ENCODE peak calls at places on chromosomes 11 and 22, in eight cellular contexts. One of them, this sample, is unnamed.

GRCh38 chr22:28813772-28814518 is 13.6 kb upstream of the XBP1 start:
- DNase-seq in GM23338: no peak
- DNase-seq in nucleus accumbens: no peak
- DNase-seq in activated effector memory CD4-positive, alpha-beta T cell treated with anti-CD3 and anti-CD28 coated beads, Interleukin-2, amount 50 U/mL, for 16 hours: peak
- DNase-seq in naive thymus-derived CD8-positive, alpha-beta T cell: no peak
- DNase-seq in GM20000: no peak
- DNase-seq in ACHN: no peak
- DNase-seq in breast epithelium: peak
- DNase-seq in this sample: no peak

GRCh38 chr11:62954478-62954877 is 30.3 kb downstream of the SLC22A6 start:
- DNase-seq in GM23338: peak
- DNase-seq in nucleus accumbens: no peak
- DNase-seq in activated effector memory CD4-positive, alpha-beta T cell treated with anti-CD3 and anti-CD28 coated beads, Interleukin-2, amount 50 U/mL, for 16 hours: no peak
- DNase-seq in naive thymus-derived CD8-positive, alpha-beta T cell: no peak
- DNase-seq in GM20000: no peak
- DNase-seq in ACHN: no peak
- DNase-seq in breast epithelium: no peak
- DNase-seq in this sample: peak

GRCh38 chr11:489610-490185 is 17.3 kb downstream of the RNH1 start:
- DNase-seq in GM23338: no peak
- DNase-seq in nucleus accumbens: no peak
- DNase-seq in activated effector memory CD4-positive, alpha-beta T cell treated with anti-CD3 and anti-CD28 coated beads, Interleukin-2, amount 50 U/mL, for 16 hours: no peak
- DNase-seq in naive thymus-derived CD8-positive, alpha-beta T cell: no peak
- DNase-seq in GM20000: peak
- DNase-seq in ACHN: no peak
- DNase-seq in breast epithelium: no peak
- DNase-seq in this sample: no peak

GRCh38 chr22:35341090-35341874 is 39.6 kb upstream of the HMOX1 start:
- DNase-seq in GM23338: no peak
- DNase-seq in nucleus accumbens: no peak
- DNase-seq in activated effector memory CD4-positive, alpha-beta T cell treated with anti-CD3 and anti-CD28 coated beads, Interleukin-2, amount 50 U/mL, for 16 hours: no peak
- DNase-seq in naive thymus-derived CD8-positive, alpha-beta T cell: no peak
- DNase-seq in GM20000: no peak
- DNase-seq in ACHN: no peak
- DNase-seq in breast epithelium: no peak
- DNase-seq in this sample: no peak

GRCh38 chr22:23789121-23789520 is 2.4 kb downstream of the SMARCB1 start:
- DNase-seq in GM23338: peak
- DNase-seq in nucleus accumbens: no peak
- DNase-seq in activated effector memory CD4-positive, alpha-beta T cell treated with anti-CD3 and anti-CD28 coated beads, Interleukin-2, amount 50 U/mL, for 16 hours: no peak
- DNase-seq in naive thymus-derived CD8-positive, alpha-beta T cell: no peak
- DNase-seq in GM20000: peak
- DNase-seq in ACHN: no peak
- DNase-seq in breast epithelium: no peak
- DNase-seq in this sample: no peak

GRCh38 chr11:12684354-12684753 is 10.1 kb downstream of the TEAD1 start:
- DNase-seq in GM23338: peak
- DNase-seq in nucleus accumbens: no peak
- DNase-seq in activated effector memory CD4-positive, alpha-beta T cell treated with anti-CD3 and anti-CD28 coated beads, Interleukin-2, amount 50 U/mL, for 16 hours: no peak
- DNase-seq in naive thymus-derived CD8-positive, alpha-beta T cell: no peak
- DNase-seq in GM20000: no peak
- DNase-seq in ACHN: no peak
- DNase-seq in breast epithelium: no peak
- DNase-seq in this sample: no peak

GRCh38 chr11:121082670-121083069 is 18.4 kb upstream of the TECTA start:
- DNase-seq in GM23338: peak
- DNase-seq in nucleus accumbens: no peak
- DNase-seq in activated effector memory CD4-positive, alpha-beta T cell treated with anti-CD3 and anti-CD28 coated beads, Interleukin-2, amount 50 U/mL, for 16 hours: no peak
- DNase-seq in naive thymus-derived CD8-positive, alpha-beta T cell: no peak
- DNase-seq in GM20000: no peak
- DNase-seq in ACHN: peak
- DNase-seq in breast epithelium: no peak
- DNase-seq in this sample: no peak

GRCh38 chr11:111586305-111586915 is 15.8 kb upstream of the SIK2 start:
- DNase-seq in GM23338: peak
- DNase-seq in nucleus accumbens: no peak
- DNase-seq in activated effector memory CD4-positive, alpha-beta T cell treated with anti-CD3 and anti-CD28 coated beads, Interleukin-2, amount 50 U/mL, for 16 hours: peak
- DNase-seq in naive thymus-derived CD8-positive, alpha-beta T cell: peak
- DNase-seq in GM20000: peak
- DNase-seq in ACHN: peak
- DNase-seq in breast epithelium: no peak
- DNase-seq in this sample: peak

GRCh38 chr11:46272816-46273427 is 4.5 kb upstream of the CREB3L1 start:
- DNase-seq in GM23338: no peak
- DNase-seq in nucleus accumbens: no peak
- DNase-seq in activated effector memory CD4-positive, alpha-beta T cell treated with anti-CD3 and anti-CD28 coated beads, Interleukin-2, amount 50 U/mL, for 16 hours: no peak
- DNase-seq in naive thymus-derived CD8-positive, alpha-beta T cell: no peak
- DNase-seq in GM20000: no peak
- DNase-seq in ACHN: peak
- DNase-seq in breast epithelium: no peak
- DNase-seq in this sample: no peak

GRCh38 chr11:5288108-5288911 is 13.4 kb downstream of the OR51B4 start:
- DNase-seq in GM23338: no peak
- DNase-seq in nucleus accumbens: no peak
- DNase-seq in activated effector memory CD4-positive, alpha-beta T cell treated with anti-CD3 and anti-CD28 coated beads, Interleukin-2, amount 50 U/mL, for 16 hours: no peak
- DNase-seq in naive thymus-derived CD8-positive, alpha-beta T cell: no peak
- DNase-seq in GM20000: no peak
- DNase-seq in ACHN: no peak
- DNase-seq in breast epithelium: no peak
- DNase-seq in this sample: no peak

GRCh38 chr11:20192151-20192550 is 31.9 kb upstream of the DBX1 start:
- DNase-seq in GM23338: no peak
- DNase-seq in nucleus accumbens: no peak
- DNase-seq in activated effector memory CD4-positive, alpha-beta T cell treated with anti-CD3 and anti-CD28 coated beads, Interleukin-2, amount 50 U/mL, for 16 hours: no peak
- DNase-seq in naive thymus-derived CD8-positive, alpha-beta T cell: no peak
- DNase-seq in GM20000: no peak
- DNase-seq in ACHN: no peak
- DNase-seq in breast epithelium: no peak
- DNase-seq in this sample: no peak

GRCh38 chr11:115147243-115147807 is 356.9 kb downstream of the CADM1 start:
- DNase-seq in GM23338: no peak
- DNase-seq in nucleus accumbens: no peak
- DNase-seq in activated effector memory CD4-positive, alpha-beta T cell treated with anti-CD3 and anti-CD28 coated beads, Interleukin-2, amount 50 U/mL, for 16 hours: no peak
- DNase-seq in naive thymus-derived CD8-positive, alpha-beta T cell: no peak
- DNase-seq in GM20000: no peak
- DNase-seq in ACHN: no peak
- DNase-seq in breast epithelium: no peak
- DNase-seq in this sample: no peak

GRCh38 chr22:35076648-35077047 is 10.7 kb downstream of the ISX start:
- DNase-seq in GM23338: no peak
- DNase-seq in nucleus accumbens: no peak
- DNase-seq in activated effector memory CD4-positive, alpha-beta T cell treated with anti-CD3 and anti-CD28 coated beads, Interleukin-2, amount 50 U/mL, for 16 hours: no peak
- DNase-seq in naive thymus-derived CD8-positive, alpha-beta T cell: no peak
- DNase-seq in GM20000: no peak
- DNase-seq in ACHN: no peak
- DNase-seq in breast epithelium: no peak
- DNase-seq in this sample: no peak

GRCh38 chr11:131486100-131486499 is 115.7 kb downstream of the NTM start:
- DNase-seq in GM23338: no peak
- DNase-seq in nucleus accumbens: no peak
- DNase-seq in activated effector memory CD4-positive, alpha-beta T cell treated with anti-CD3 and anti-CD28 coated beads, Interleukin-2, amount 50 U/mL, for 16 hours: no peak
- DNase-seq in naive thymus-derived CD8-positive, alpha-beta T cell: no peak
- DNase-seq in GM20000: no peak
- DNase-seq in ACHN: no peak
- DNase-seq in breast epithelium: no peak
- DNase-seq in this sample: no peak

GRCh38 chr11:128244896-128245295 is 342.5 kb downstream of the ETS1 start:
- DNase-seq in GM23338: no peak
- DNase-seq in nucleus accumbens: no peak
- DNase-seq in activated effector memory CD4-positive, alpha-beta T cell treated with anti-CD3 and anti-CD28 coated beads, Interleukin-2, amount 50 U/mL, for 16 hours: no peak
- DNase-seq in naive thymus-derived CD8-positive, alpha-beta T cell: no peak
- DNase-seq in GM20000: no peak
- DNase-seq in ACHN: no peak
- DNase-seq in breast epithelium: no peak
- DNase-seq in this sample: no peak

GRCh38 chr11:80074837-80075236 is 634.0 kb upstream of the TENM4 start:
- DNase-seq in GM23338: no peak
- DNase-seq in nucleus accumbens: no peak
- DNase-seq in activated effector memory CD4-positive, alpha-beta T cell treated with anti-CD3 and anti-CD28 coated beads, Interleukin-2, amount 50 U/mL, for 16 hours: no peak
- DNase-seq in naive thymus-derived CD8-positive, alpha-beta T cell: no peak
- DNase-seq in GM20000: no peak
- DNase-seq in ACHN: no peak
- DNase-seq in breast epithelium: no peak
- DNase-seq in this sample: no peak

GRCh38 chr22:20587206-20587958 is 80.0 kb downstream of the MED15 start:
- DNase-seq in GM23338: no peak
- DNase-seq in nucleus accumbens: no peak
- DNase-seq in activated effector memory CD4-positive, alpha-beta T cell treated with anti-CD3 and anti-CD28 coated beads, Interleukin-2, amount 50 U/mL, for 16 hours: no peak
- DNase-seq in naive thymus-derived CD8-positive, alpha-beta T cell: no peak
- DNase-seq in GM20000: no peak
- DNase-seq in ACHN: no peak
- DNase-seq in breast epithelium: no peak
- DNase-seq in this sample: no peak

GRCh38 chr22:28111501-28111900 is 192.4 kb upstream of the PITPNB start:
- DNase-seq in GM23338: no peak
- DNase-seq in nucleus accumbens: no peak
- DNase-seq in activated effector memory CD4-positive, alpha-beta T cell treated with anti-CD3 and anti-CD28 coated beads, Interleukin-2, amount 50 U/mL, for 16 hours: no peak
- DNase-seq in naive thymus-derived CD8-positive, alpha-beta T cell: no peak
- DNase-seq in GM20000: no peak
- DNase-seq in ACHN: no peak
- DNase-seq in breast epithelium: no peak
- DNase-seq in this sample: no peak

GRCh38 chr11:113874920-113875413 is 405 bp downstream of the USP28 start:
- DNase-seq in GM23338: peak
- DNase-seq in nucleus accumbens: no peak
- DNase-seq in activated effector memory CD4-positive, alpha-beta T cell treated with anti-CD3 and anti-CD28 coated beads, Interleukin-2, amount 50 U/mL, for 16 hours: no peak
- DNase-seq in naive thymus-derived CD8-positive, alpha-beta T cell: peak
- DNase-seq in GM20000: no peak
- DNase-seq in ACHN: no peak
- DNase-seq in breast epithelium: no peak
- DNase-seq in this sample: peak

GRCh38 chr11:65764434-65764833 is 16.3 kb downstream of the AP5B1 start:
- DNase-seq in GM23338: no peak
- DNase-seq in nucleus accumbens: no peak
- DNase-seq in activated effector memory CD4-positive, alpha-beta T cell treated with anti-CD3 and anti-CD28 coated beads, Interleukin-2, amount 50 U/mL, for 16 hours: no peak
- DNase-seq in naive thymus-derived CD8-positive, alpha-beta T cell: no peak
- DNase-seq in GM20000: no peak
- DNase-seq in ACHN: no peak
- DNase-seq in breast epithelium: no peak
- DNase-seq in this sample: no peak

GRCh38 chr11:128663824-128664223 is 30.0 kb upstream of the FLI1 start:
- DNase-seq in GM23338: no peak
- DNase-seq in nucleus accumbens: no peak
- DNase-seq in activated effector memory CD4-positive, alpha-beta T cell treated with anti-CD3 and anti-CD28 coated beads, Interleukin-2, amount 50 U/mL, for 16 hours: no peak
- DNase-seq in naive thymus-derived CD8-positive, alpha-beta T cell: no peak
- DNase-seq in GM20000: no peak
- DNase-seq in ACHN: no peak
- DNase-seq in breast epithelium: no peak
- DNase-seq in this sample: no peak

GRCh38 chr11:124823512-124824376 is 23.5 kb upstream of the MSANTD2 start:
- DNase-seq in GM23338: no peak
- DNase-seq in nucleus accumbens: no peak
- DNase-seq in activated effector memory CD4-positive, alpha-beta T cell treated with anti-CD3 and anti-CD28 coated beads, Interleukin-2, amount 50 U/mL, for 16 hours: no peak
- DNase-seq in naive thymus-derived CD8-positive, alpha-beta T cell: no peak
- DNase-seq in GM20000: no peak
- DNase-seq in ACHN: no peak
- DNase-seq in breast epithelium: no peak
- DNase-seq in this sample: no peak

GRCh38 chr11:111365722-111366559 is 13.1 kb downstream of the POU2AF1 start:
- DNase-seq in GM23338: no peak
- DNase-seq in nucleus accumbens: no peak
- DNase-seq in activated effector memory CD4-positive, alpha-beta T cell treated with anti-CD3 and anti-CD28 coated beads, Interleukin-2, amount 50 U/mL, for 16 hours: no peak
- DNase-seq in naive thymus-derived CD8-positive, alpha-beta T cell: no peak
- DNase-seq in GM20000: no peak
- DNase-seq in ACHN: no peak
- DNase-seq in breast epithelium: no peak
- DNase-seq in this sample: peak

GRCh38 chr11:127789887-127790286 is 789.3 kb upstream of the KIRREL3 start:
- DNase-seq in GM23338: peak
- DNase-seq in nucleus accumbens: no peak
- DNase-seq in activated effector memory CD4-positive, alpha-beta T cell treated with anti-CD3 and anti-CD28 coated beads, Interleukin-2, amount 50 U/mL, for 16 hours: no peak
- DNase-seq in naive thymus-derived CD8-positive, alpha-beta T cell: no peak
- DNase-seq in GM20000: no peak
- DNase-seq in ACHN: peak
- DNase-seq in breast epithelium: no peak
- DNase-seq in this sample: peak

GRCh38 chr22:23696326-23696851 is 5.6 kb downstream of the RGL4 start:
- DNase-seq in GM23338: no peak
- DNase-seq in nucleus accumbens: no peak
- DNase-seq in activated effector memory CD4-positive, alpha-beta T cell treated with anti-CD3 and anti-CD28 coated beads, Interleukin-2, amount 50 U/mL, for 16 hours: peak
- DNase-seq in naive thymus-derived CD8-positive, alpha-beta T cell: peak
- DNase-seq in GM20000: peak
- DNase-seq in ACHN: no peak
- DNase-seq in breast epithelium: no peak
- DNase-seq in this sample: peak

GRCh38 chr22:45120931-45121330 is 42.8 kb upstream of the NUP50 start:
- DNase-seq in GM23338: no peak
- DNase-seq in nucleus accumbens: no peak
- DNase-seq in activated effector memory CD4-positive, alpha-beta T cell treated with anti-CD3 and anti-CD28 coated beads, Interleukin-2, amount 50 U/mL, for 16 hours: no peak
- DNase-seq in naive thymus-derived CD8-positive, alpha-beta T cell: no peak
- DNase-seq in GM20000: no peak
- DNase-seq in ACHN: no peak
- DNase-seq in breast epithelium: no peak
- DNase-seq in this sample: no peak

GRCh38 chr11:57566564-57567209 is 785 bp downstream of the UBE2L6 start:
- DNase-seq in GM23338: no peak
- DNase-seq in nucleus accumbens: no peak
- DNase-seq in activated effector memory CD4-positive, alpha-beta T cell treated with anti-CD3 and anti-CD28 coated beads, Interleukin-2, amount 50 U/mL, for 16 hours: peak
- DNase-seq in naive thymus-derived CD8-positive, alpha-beta T cell: no peak
- DNase-seq in GM20000: peak
- DNase-seq in ACHN: no peak
- DNase-seq in breast epithelium: no peak
- DNase-seq in this sample: peak

GRCh38 chr11:72818971-72819370 is 4.8 kb downstream of the ATG16L2 start:
- DNase-seq in GM23338: no peak
- DNase-seq in nucleus accumbens: no peak
- DNase-seq in activated effector memory CD4-positive, alpha-beta T cell treated with anti-CD3 and anti-CD28 coated beads, Interleukin-2, amount 50 U/mL, for 16 hours: peak
- DNase-seq in naive thymus-derived CD8-positive, alpha-beta T cell: no peak
- DNase-seq in GM20000: no peak
- DNase-seq in ACHN: no peak
- DNase-seq in breast epithelium: no peak
- DNase-seq in this sample: no peak

GRCh38 chr11:14132312-14132711 is 169.8 kb downstream of the SPON1 start:
- DNase-seq in GM23338: no peak
- DNase-seq in nucleus accumbens: no peak
- DNase-seq in activated effector memory CD4-positive, alpha-beta T cell treated with anti-CD3 and anti-CD28 coated beads, Interleukin-2, amount 50 U/mL, for 16 hours: no peak
- DNase-seq in naive thymus-derived CD8-positive, alpha-beta T cell: no peak
- DNase-seq in GM20000: no peak
- DNase-seq in ACHN: no peak
- DNase-seq in breast epithelium: no peak
- DNase-seq in this sample: no peak

GRCh38 chr22:43945632-43946390 is 9.4 kb upstream of the SAMM50 start:
- DNase-seq in GM23338: peak
- DNase-seq in nucleus accumbens: peak
- DNase-seq in activated effector memory CD4-positive, alpha-beta T cell treated with anti-CD3 and anti-CD28 coated beads, Interleukin-2, amount 50 U/mL, for 16 hours: peak
- DNase-seq in naive thymus-derived CD8-positive, alpha-beta T cell: peak
- DNase-seq in GM20000: peak
- DNase-seq in ACHN: peak
- DNase-seq in breast epithelium: no peak
- DNase-seq in this sample: peak

GRCh38 chr11:10413268-10413667 is 41.8 kb upstream of the AMPD3 start:
- DNase-seq in GM23338: no peak
- DNase-seq in nucleus accumbens: no peak
- DNase-seq in activated effector memory CD4-positive, alpha-beta T cell treated with anti-CD3 and anti-CD28 coated beads, Interleukin-2, amount 50 U/mL, for 16 hours: peak
- DNase-seq in naive thymus-derived CD8-positive, alpha-beta T cell: peak
- DNase-seq in GM20000: no peak
- DNase-seq in ACHN: peak
- DNase-seq in breast epithelium: no peak
- DNase-seq in this sample: peak

GRCh38 chr11:99766816-99767215 is 746.1 kb downstream of the CNTN5 start:
- DNase-seq in GM23338: no peak
- DNase-seq in nucleus accumbens: no peak
- DNase-seq in activated effector memory CD4-positive, alpha-beta T cell treated with anti-CD3 and anti-CD28 coated beads, Interleukin-2, amount 50 U/mL, for 16 hours: no peak
- DNase-seq in naive thymus-derived CD8-positive, alpha-beta T cell: no peak
- DNase-seq in GM20000: no peak
- DNase-seq in ACHN: no peak
- DNase-seq in breast epithelium: no peak
- DNase-seq in this sample: no peak

GRCh38 chr11:15828241-15828903 is 528.0 kb downstream of the SOX6 start:
- DNase-seq in GM23338: no peak
- DNase-seq in nucleus accumbens: no peak
- DNase-seq in activated effector memory CD4-positive, alpha-beta T cell treated with anti-CD3 and anti-CD28 coated beads, Interleukin-2, amount 50 U/mL, for 16 hours: no peak
- DNase-seq in naive thymus-derived CD8-positive, alpha-beta T cell: no peak
- DNase-seq in GM20000: no peak
- DNase-seq in ACHN: no peak
- DNase-seq in breast epithelium: no peak
- DNase-seq in this sample: no peak

GRCh38 chr22:39234157-39234793 is 10.5 kb downstream of the PDGFB start:
- DNase-seq in GM23338: no peak
- DNase-seq in nucleus accumbens: no peak
- DNase-seq in activated effector memory CD4-positive, alpha-beta T cell treated with anti-CD3 and anti-CD28 coated beads, Interleukin-2, amount 50 U/mL, for 16 hours: no peak
- DNase-seq in naive thymus-derived CD8-positive, alpha-beta T cell: no peak
- DNase-seq in GM20000: no peak
- DNase-seq in ACHN: no peak
- DNase-seq in breast epithelium: no peak
- DNase-seq in this sample: no peak

This sample was measured in Karpas-422.